ENCODE peak calls at places on chromosomes 16 and 17, in ten cellular contexts. One of them, this sample, is unnamed.

GRCh38 chr17:44795928-44796327 is 34.2 kb downstream of the GJC1 start:
- DNase-seq in HuH-7.5: no peak
- DNase-seq in AG09319: no peak
- DNase-seq in kidney epithelial cell: no peak
- DNase-seq in adrenal gland: no peak
- DNase-seq in kidney glomerular epithelial cell: no peak
- DNase-seq in progenitor cell of endocrine pancreas: no peak
- DNase-seq in vagina: no peak
- DNase-seq in hypothalamus: no peak
- DNase-seq in type B pancreatic cell: no peak
- DNase-seq in this sample: no peak

GRCh38 chr17:72334205-72334604 is 213.4 kb downstream of the SOX9 start:
- DNase-seq in kidney glomerular epithelial cell: peak
- DNase-seq in kidney epithelial cell: no peak
- DNase-seq in hypothalamus: no peak
- DNase-seq in HuH-7.5: no peak
- DNase-seq in type B pancreatic cell: no peak
- DNase-seq in AG09319: peak
- DNase-seq in adrenal gland: no peak
- DNase-seq in progenitor cell of endocrine pancreas: no peak
- DNase-seq in vagina: no peak
- DNase-seq in this sample: no peak

GRCh38 chr17:17366941-17367885 is 64.0 kb downstream of the NT5M start:
- DNase-seq in kidney glomerular epithelial cell: no peak
- DNase-seq in progenitor cell of endocrine pancreas: no peak
- DNase-seq in vagina: no peak
- DNase-seq in AG09319: no peak
- DNase-seq in type B pancreatic cell: no peak
- DNase-seq in kidney epithelial cell: no peak
- DNase-seq in HuH-7.5: no peak
- DNase-seq in adrenal gland: no peak
- DNase-seq in hypothalamus: no peak
- DNase-seq in this sample: peak

GRCh38 chr17:38352245-38353083 is 820 bp downstream of the SOCS7 start:
- DNase-seq in progenitor cell of endocrine pancreas: no peak
- DNase-seq in vagina: no peak
- DNase-seq in adrenal gland: peak
- DNase-seq in hypothalamus: no peak
- DNase-seq in kidney glomerular epithelial cell: no peak
- DNase-seq in HuH-7.5: no peak
- DNase-seq in type B pancreatic cell: no peak
- DNase-seq in kidney epithelial cell: no peak
- DNase-seq in AG09319: no peak
- DNase-seq in this sample: peak

GRCh38 chr17:45414997-45415881 is 17.4 kb downstream of the ARHGAP27 start:
- DNase-seq in hypothalamus: no peak
- DNase-seq in vagina: no peak
- DNase-seq in AG09319: no peak
- DNase-seq in kidney epithelial cell: no peak
- DNase-seq in kidney glomerular epithelial cell: no peak
- DNase-seq in type B pancreatic cell: no peak
- DNase-seq in progenitor cell of endocrine pancreas: no peak
- DNase-seq in HuH-7.5: no peak
- DNase-seq in adrenal gland: no peak
- DNase-seq in this sample: peak

GRCh38 chr17:4623249-4623648 is 18.2 kb downstream of the ALOX15 start:
- DNase-seq in AG09319: no peak
- DNase-seq in kidney epithelial cell: no peak
- DNase-seq in adrenal gland: no peak
- DNase-seq in kidney glomerular epithelial cell: no peak
- DNase-seq in HuH-7.5: no peak
- DNase-seq in type B pancreatic cell: no peak
- DNase-seq in progenitor cell of endocrine pancreas: no peak
- DNase-seq in hypothalamus: no peak
- DNase-seq in vagina: no peak
- DNase-seq in this sample: no peak

GRCh38 chr16:88487920-88488842 is 35.1 kb downstream of the ZFPM1 start:
- DNase-seq in kidney epithelial cell: no peak
- DNase-seq in adrenal gland: no peak
- DNase-seq in AG09319: no peak
- DNase-seq in type B pancreatic cell: no peak
- DNase-seq in progenitor cell of endocrine pancreas: peak
- DNase-seq in hypothalamus: no peak
- DNase-seq in vagina: no peak
- DNase-seq in kidney glomerular epithelial cell: no peak
- DNase-seq in HuH-7.5: peak
- DNase-seq in this sample: no peak

GRCh38 chr17:42413464-42414040 is 9.5 kb downstream of the CAVIN1 start:
- DNase-seq in type B pancreatic cell: no peak
- DNase-seq in adrenal gland: no peak
- DNase-seq in kidney glomerular epithelial cell: no peak
- DNase-seq in HuH-7.5: no peak
- DNase-seq in kidney epithelial cell: no peak
- DNase-seq in progenitor cell of endocrine pancreas: no peak
- DNase-seq in hypothalamus: no peak
- DNase-seq in AG09319: no peak
- DNase-seq in vagina: no peak
- DNase-seq in this sample: no peak

GRCh38 chr17:4480929-4481898 is 17.5 kb upstream of the SPNS2 start:
- DNase-seq in HuH-7.5: no peak
- DNase-seq in hypothalamus: no peak
- DNase-seq in kidney glomerular epithelial cell: no peak
- DNase-seq in type B pancreatic cell: no peak
- DNase-seq in kidney epithelial cell: no peak
- DNase-seq in vagina: no peak
- DNase-seq in AG09319: no peak
- DNase-seq in adrenal gland: no peak
- DNase-seq in progenitor cell of endocrine pancreas: no peak
- DNase-seq in this sample: peak

GRCh38 chr17:5179003-5179402 is 12.7 kb downstream of the ZNF594 start:
- DNase-seq in type B pancreatic cell: no peak
- DNase-seq in kidney epithelial cell: no peak
- DNase-seq in HuH-7.5: no peak
- DNase-seq in kidney glomerular epithelial cell: no peak
- DNase-seq in hypothalamus: no peak
- DNase-seq in adrenal gland: no peak
- DNase-seq in AG09319: no peak
- DNase-seq in vagina: no peak
- DNase-seq in progenitor cell of endocrine pancreas: no peak
- DNase-seq in this sample: no peak

GRCh38 chr16:87762620-87763019 is 3.2 kb downstream of the KLHDC4 start:
- DNase-seq in AG09319: no peak
- DNase-seq in adrenal gland: no peak
- DNase-seq in HuH-7.5: no peak
- DNase-seq in kidney epithelial cell: no peak
- DNase-seq in type B pancreatic cell: no peak
- DNase-seq in vagina: no peak
- DNase-seq in progenitor cell of endocrine pancreas: no peak
- DNase-seq in kidney glomerular epithelial cell: no peak
- DNase-seq in hypothalamus: no peak
- DNase-seq in this sample: no peak

GRCh38 chr17:68101075-68101991 is 65.8 kb downstream of the KPNA2 start:
- DNase-seq in kidney epithelial cell: peak
- DNase-seq in AG09319: peak
- DNase-seq in HuH-7.5: peak
- DNase-seq in kidney glomerular epithelial cell: peak
- DNase-seq in type B pancreatic cell: peak
- DNase-seq in adrenal gland: peak
- DNase-seq in vagina: peak
- DNase-seq in hypothalamus: peak
- DNase-seq in progenitor cell of endocrine pancreas: peak
- DNase-seq in this sample: peak

GRCh38 chr16:83742076-83742475 is 65.7 kb upstream of the HSBP1 start:
- DNase-seq in vagina: peak
- DNase-seq in kidney epithelial cell: no peak
- DNase-seq in type B pancreatic cell: no peak
- DNase-seq in AG09319: no peak
- DNase-seq in HuH-7.5: no peak
- DNase-seq in progenitor cell of endocrine pancreas: no peak
- DNase-seq in kidney glomerular epithelial cell: no peak
- DNase-seq in adrenal gland: no peak
- DNase-seq in hypothalamus: peak
- DNase-seq in this sample: no peak

GRCh38 chr17:79631640-79632431 is 21.0 kb upstream of the RBFOX3 start:
- DNase-seq in kidney glomerular epithelial cell: no peak
- DNase-seq in adrenal gland: peak
- DNase-seq in progenitor cell of endocrine pancreas: peak
- DNase-seq in vagina: no peak
- DNase-seq in hypothalamus: no peak
- DNase-seq in kidney epithelial cell: no peak
- DNase-seq in AG09319: no peak
- DNase-seq in type B pancreatic cell: peak
- DNase-seq in HuH-7.5: no peak
- DNase-seq in this sample: no peak

GRCh38 chr17:64780096-64781012 is 118.2 kb upstream of the SMURF2 start:
- DNase-seq in vagina: no peak
- DNase-seq in adrenal gland: peak
- DNase-seq in type B pancreatic cell: no peak
- DNase-seq in kidney glomerular epithelial cell: no peak
- DNase-seq in AG09319: no peak
- DNase-seq in kidney epithelial cell: no peak
- DNase-seq in progenitor cell of endocrine pancreas: peak
- DNase-seq in HuH-7.5: peak
- DNase-seq in hypothalamus: no peak
- DNase-seq in this sample: no peak

GRCh38 chr17:80832266-80832676 is 159.4 kb upstream of the CHMP6 start:
- DNase-seq in HuH-7.5: no peak
- DNase-seq in kidney glomerular epithelial cell: peak
- DNase-seq in progenitor cell of endocrine pancreas: no peak
- DNase-seq in AG09319: peak
- DNase-seq in adrenal gland: peak
- DNase-seq in vagina: no peak
- DNase-seq in kidney epithelial cell: no peak
- DNase-seq in type B pancreatic cell: no peak
- DNase-seq in hypothalamus: peak
- DNase-seq in this sample: no peak

GRCh38 chr16:68664297-68664696 is 19.2 kb downstream of the CDH3 start:
- DNase-seq in HuH-7.5: no peak
- DNase-seq in type B pancreatic cell: no peak
- DNase-seq in AG09319: no peak
- DNase-seq in progenitor cell of endocrine pancreas: no peak
- DNase-seq in vagina: no peak
- DNase-seq in hypothalamus: no peak
- DNase-seq in kidney glomerular epithelial cell: peak
- DNase-seq in kidney epithelial cell: no peak
- DNase-seq in adrenal gland: no peak
- DNase-seq in this sample: no peak

GRCh38 chr16:75535211-75535843 is 581 bp downstream of the CHST5 start:
- DNase-seq in type B pancreatic cell: no peak
- DNase-seq in hypothalamus: no peak
- DNase-seq in kidney epithelial cell: no peak
- DNase-seq in AG09319: no peak
- DNase-seq in progenitor cell of endocrine pancreas: no peak
- DNase-seq in HuH-7.5: no peak
- DNase-seq in vagina: no peak
- DNase-seq in adrenal gland: no peak
- DNase-seq in kidney glomerular epithelial cell: no peak
- DNase-seq in this sample: no peak

This sample was measured in MV-4-11.